ENCODE peak calls at places on chromosomes 16 and 17, in six cellular contexts. D is transverse colon; J is body of pancreas; Z is CD4-positive, CD25-positive, alpha-beta regulatory T cell; W is heart left ventricle; V is ascending aorta. B is an unnamed sample.
A peak's percentile ranks its signal among the peaks of the same experiment; 100 is the strongest.

GRCh38 chr16:59878479-59878878 is 1144.4 kb upstream of the GOT2 start:
- DNase-seq in D (no peak), J (peak; percentile 3), Z (no peak), W (no peak), V (no peak), B (no peak)

GRCh38 chr17:3792481-3792880 is 8.5 kb downstream of the ITGAE start:
- DNase-seq in D (no peak), J (no peak), Z (no peak), W (no peak), V (no peak), B (no peak)

GRCh38 chr17:32849879-32850278 is 27.0 kb downstream of the MYO1D start:
- DNase-seq in D (no peak), J (no peak), Z (no peak), W (no peak), V (no peak), B (no peak)

GRCh38 chr17:7558544-7559306 is at the start of gene TNFSF13:
- DNase-seq in D (peak; percentile 75), J (peak; percentile 60), Z (no peak), W (peak; percentile 45), V (peak; percentile 75), B (peak; percentile 87)

GRCh38 chr17:42198897-42199296 is 4.6 kb upstream of the GHDC start:
- DNase-seq in D (no peak), J (peak; percentile 50), Z (no peak), W (no peak), V (no peak), B (no peak)

GRCh38 chr16:27405546-27406451 is 3.8 kb downstream of the IL21R start:
- DNase-seq in D (no peak), J (no peak), Z (peak; percentile 54), W (no peak), V (no peak), B (no peak)

GRCh38 chr16:5505093-5505887 is 407.7 kb upstream of the EEF2KMT start:
- DNase-seq in D (no peak), J (no peak), Z (no peak), W (no peak), V (no peak), B (no peak)

GRCh38 chr16:5490499-5490898 is 392.9 kb upstream of the EEF2KMT start:
- DNase-seq in D (peak; percentile 69), J (peak; percentile 4), Z (peak; percentile 2), W (no peak), V (no peak), B (peak; percentile 58)

GRCh38 chr17:40056379-40057005 is 2.3 kb upstream of the MED24 start:
- DNase-seq in D (no peak), J (no peak), Z (no peak), W (no peak), V (no peak), B (peak; percentile 62)

GRCh38 chr17:70313031-70313430 is 143.7 kb downstream of the KCNJ2 start:
- DNase-seq in D (no peak), J (no peak), Z (no peak), W (no peak), V (no peak), B (no peak)

GRCh38 chr16:12153662-12154061 is 177.1 kb downstream of the SNX29 start:
- DNase-seq in D (no peak), J (no peak), Z (no peak), W (no peak), V (no peak), B (no peak)

GRCh38 chr16:89122322-89122831 is 28.7 kb downstream of the ACSF3 start:
- DNase-seq in D (peak; percentile 86), J (no peak), Z (peak; percentile 91), W (peak; percentile 17), V (no peak), B (peak; percentile 46)

GRCh38 chr17:76155988-76156661 is 15.1 kb upstream of the FOXJ1 start:
- DNase-seq in D (no peak), J (no peak), Z (no peak), W (peak; percentile 6), V (no peak), B (no peak)

GRCh38 chr17:79840204-79840988 is 1.2 kb upstream of the CBX4 start:
- DNase-seq in D (peak; percentile 67), J (peak; percentile 71), Z (peak; percentile 41), W (peak; percentile 72), V (peak; percentile 80), B (peak; percentile 86)

GRCh38 chr16:87201052-87201451 is 116.1 kb downstream of the C16orf95 start:
- DNase-seq in D (peak; percentile 27), J (peak; percentile 55), Z (no peak), W (peak; percentile 82), V (peak; percentile 96), B (peak; percentile 88)

GRCh38 chr16:19071811-19072777 is 4.7 kb downstream of the COQ7 start:
- DNase-seq in D (peak; percentile 77), J (peak; percentile 65), Z (peak; percentile 67), W (peak; percentile 53), V (peak; percentile 69), B (peak; percentile 67)

GRCh38 chr17:54353789-54354525 is 531.2 kb downstream of the KIF2B start:
- DNase-seq in D (no peak), J (no peak), Z (no peak), W (no peak), V (no peak), B (no peak)

GRCh38 chr16:87675111-87675510 is 72.8 kb downstream of the JPH3 start:
- DNase-seq in D (no peak), J (no peak), Z (no peak), W (no peak), V (no peak), B (no peak)

GRCh38 chr17:56514264-56514663 is 79.2 kb upstream of the NOG start:
- DNase-seq in D (no peak), J (no peak), Z (no peak), W (no peak), V (no peak), B (no peak)

GRCh38 chr16:86671486-86672214 is 93.3 kb downstream of the FOXL1 start:
- DNase-seq in D (no peak), J (no peak), Z (no peak), W (no peak), V (peak; percentile 16), B (no peak)

GRCh38 chr17:65794572-65794971 is 233.1 kb upstream of the AXIN2 start:
- DNase-seq in D (no peak), J (peak; percentile 11), Z (no peak), W (no peak), V (no peak), B (no peak)

GRCh38 chr17:74527756-74528155 is 3.5 kb downstream of the CD300LB start:
- DNase-seq in D (no peak), J (no peak), Z (no peak), W (no peak), V (peak; percentile 16), B (no peak)

GRCh38 chr16:19680972-19681371 is 37.1 kb downstream of the KNOP1 start:
- DNase-seq in D (no peak), J (no peak), Z (no peak), W (no peak), V (no peak), B (no peak)

GRCh38 chr16:89843409-89844350 is 15.4 kb downstream of the SPIRE2 start:
- DNase-seq in D (no peak), J (no peak), Z (no peak), W (no peak), V (no peak), B (no peak)

GRCh38 chr16:778909-779527 is 9.2 kb downstream of the RPUSD1 start:
- DNase-seq in D (no peak), J (no peak), Z (no peak), W (no peak), V (no peak), B (no peak)

DNA sequence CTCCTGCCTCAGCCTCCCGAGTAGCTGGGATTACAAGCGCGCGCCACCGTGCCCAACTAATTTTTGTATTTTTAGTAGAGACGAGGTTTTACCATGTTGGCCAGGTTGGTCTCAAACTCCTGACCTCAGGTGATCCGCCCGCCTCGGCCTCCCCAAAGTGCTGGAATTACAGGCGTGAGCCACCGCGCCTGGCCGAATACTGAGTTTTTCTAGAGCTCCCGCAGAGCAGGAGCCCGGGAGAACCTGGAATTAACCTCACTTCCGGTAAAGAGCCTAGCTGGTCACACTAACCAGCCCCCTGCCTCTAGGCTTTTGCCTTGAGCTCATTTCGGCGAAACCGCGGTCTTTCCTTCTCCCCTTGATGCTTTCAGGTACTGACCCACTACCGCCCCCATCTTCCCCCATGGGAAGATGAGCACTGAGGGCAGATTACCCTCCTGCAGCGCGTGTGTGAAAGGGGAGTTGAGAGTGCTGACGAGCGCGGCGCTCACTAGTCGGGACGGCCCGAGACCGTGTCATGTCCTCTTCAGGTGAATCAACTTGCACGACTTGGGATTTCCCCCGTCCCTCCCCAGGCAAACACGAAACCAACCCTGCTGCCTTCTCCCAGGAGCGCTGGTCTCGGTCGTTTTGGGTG is 743 bp upstream of the NEK8 start:
- DNase-seq in D (peak; percentile 83), J (peak; percentile 65), Z (peak; percentile 89), W (peak; percentile 46), V (peak; percentile 78), B (peak; percentile 50)
- H3K4me1 ChIP-seq in D (peaks cover 14% of the 10 kb centered on the region), J (peaks cover 36% of the 10 kb centered on the region), Z (peaks cover 36% of the 10 kb centered on the region), W (peaks cover 26% of the 10 kb centered on the region), V (peaks cover 13% of the 10 kb centered on the region), B (peaks cover 3% of the 10 kb centered on the region)

GRCh38 chr16:30117768-30118167 is 4.4 kb upstream of the GDPD3 start:
- DNase-seq in D (no peak), J (no peak), Z (no peak), W (no peak), V (no peak), B (no peak)
- H3K27ac ChIP-seq in D (peak overlapping the region; percentile 81), J (no peak overlapping the region), Z (no peak overlapping the region), W (no peak overlapping the region), V (no peak overlapping the region), B (no peak overlapping the region)

GRCh38 chr16:68574479-68574878 is 35.4 kb downstream of the ZFP90 start:
- DNase-seq in D (no peak), J (no peak), Z (no peak), W (no peak), V (no peak), B (no peak)
- H3K9me3 ChIP-seq in D (peaks cover 85% of the 10 kb centered on the region), J (peaks cover 35% of the 10 kb centered on the region), Z (peaks cover 82% of the 10 kb centered on the region), W (peaks cover 4% of the 10 kb centered on the region), V (peaks cover 75% of the 10 kb centered on the region), B (peaks cover 30% of the 10 kb centered on the region)

DNA sequence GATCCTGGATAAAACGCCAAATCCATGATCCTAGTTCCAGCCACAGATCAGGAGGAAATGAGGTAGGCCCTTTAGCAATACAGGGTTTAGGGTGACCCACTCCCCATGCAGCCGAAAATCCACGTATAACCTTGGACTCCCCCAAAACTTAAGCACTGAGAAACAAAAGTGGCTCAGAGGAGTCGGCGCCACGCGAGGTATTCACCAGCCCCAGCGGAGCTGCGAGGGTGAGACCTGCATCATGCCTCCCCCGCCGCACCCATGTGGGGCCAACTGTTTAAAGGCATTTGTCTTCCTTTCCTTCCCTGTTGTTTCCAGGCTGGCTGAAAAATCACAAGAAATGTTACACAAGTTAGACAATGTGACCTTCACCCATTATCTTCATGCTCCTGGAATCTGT is 98.3 kb upstream of the METRNL start:
- DNase-seq in D (no peak), J (no peak), Z (no peak), W (no peak), V (no peak), B (no peak)
- H3K4me1 ChIP-seq in D (no peaks in the 10 kb centered on the region), J (peaks cover 7% of the 10 kb centered on the region), Z (peaks cover 32% of the 10 kb centered on the region), W (peaks cover 5% of the 10 kb centered on the region), V (no peaks in the 10 kb centered on the region), B (no peaks in the 10 kb centered on the region)